ENCODE peak calls at places on chromosomes 12 and 14, in six cellular contexts. H, N, B, C, R and I are unnamed samples.
A peak's percentile ranks its signal among the peaks of the same experiment; 100 is the strongest.

GRCh38 chr12:108374596-108375320 is 35.6 kb upstream of the CMKLR1 start:
- DNase-seq in N (no peak), B (no peak), R (no peak), H (no peak), C (no peak), I (no peak)

GRCh38 chr14:103861413-103862392 is 14.3 kb upstream of the PPP1R13B start:
- DNase-seq in C (no peak), N (no peak), R (no peak), H (no peak), B (no peak), I (no peak)

GRCh38 chr12:88854260-88854659 is 274.0 kb upstream of the KITLG start:
- DNase-seq in B (peak; percentile 71), C (no peak), H (no peak), R (no peak), N (no peak), I (no peak)

GRCh38 chr14:95222151-95222631 is 64.9 kb upstream of the DICER1 start:
- DNase-seq in H (no peak), B (peak; percentile 6), N (no peak), R (no peak), C (no peak), I (no peak)

GRCh38 chr12:115070313-115070712 is 386.3 kb upstream of the TBX3 start:
- DNase-seq in R (no peak), C (no peak), H (no peak), N (no peak), B (no peak), I (no peak)

GRCh38 chr12:69066420-69067373 is 133.7 kb upstream of the CPM start:
- DNase-seq in R (no peak), B (no peak), C (no peak), H (no peak), N (no peak), I (no peak)

GRCh38 chr12:120835657-120836056 is 68.5 kb downstream of the SPPL3 start:
- DNase-seq in R (no peak), H (no peak), C (no peak), N (no peak), B (no peak), I (no peak)

GRCh38 chr14:94867931-94868597 is 98.2 kb upstream of the GSC start:
- DNase-seq in B (no peak), C (peak; percentile 9), H (no peak), N (no peak), R (no peak), I (no peak)

GRCh38 chr12:114682920-114683708 is 861 bp downstream of the TBX3 start:
- DNase-seq in C (no peak), B (no peak), N (no peak), R (no peak), H (no peak), I (no peak)

GRCh38 chr12:4771960-4772566 is 51.9 kb downstream of the GALNT8 start:
- DNase-seq in N (no peak), H (no peak), C (no peak), R (no peak), B (no peak), I (no peak)

GRCh38 chr12:28191690-28192089 is 1.4 kb downstream of the CCDC91 start:
- DNase-seq in H (no peak), R (no peak), B (no peak), C (no peak), N (peak; percentile 42), I (no peak)

GRCh38 chr12:91890742-91891141 is 254.9 kb downstream of the BTG1 start:
- DNase-seq in N (no peak), C (no peak), H (no peak), R (no peak), B (no peak), I (no peak)

GRCh38 chr12:96261557-96261956 is 67.4 kb downstream of the ELK3 start:
- DNase-seq in N (no peak), B (no peak), R (no peak), H (no peak), C (no peak), I (no peak)

GRCh38 chr12:117329756-117330155 is 31.7 kb downstream of the NOS1 start:
- DNase-seq in N (no peak), B (no peak), H (no peak), C (no peak), R (no peak), I (no peak)

GRCh38 chr12:66636771-66637170 is 42.1 kb downstream of the GRIP1 start:
- DNase-seq in C (no peak), R (no peak), B (no peak), N (no peak), H (no peak), I (no peak)

GRCh38 chr14:39033371-39033770 is 69.7 kb downstream of the SEC23A start:
- DNase-seq in N (no peak), C (no peak), R (no peak), H (no peak), B (no peak), I (no peak)

GRCh38 chr14:37594916-37595808 is at the start of the genes FOXA1 and TTC6:
- DNase-seq in H (no peak), B (peak; percentile 96), C (no peak), N (peak; percentile 55), R (no peak), I (no peak)

GRCh38 chr12:25557830-25558436 is 4.8 kb upstream of the LMNTD1 start:
- DNase-seq in R (no peak), C (no peak), B (peak; percentile 11), N (peak; percentile 44), H (no peak), I (no peak)

GRCh38 chr12:105993766-105994165 is 145.0 kb downstream of the NUAK1 start:
- DNase-seq in N (no peak), C (no peak), B (no peak), R (no peak), H (no peak), I (no peak)

GRCh38 chr12:132835076-132835870 is 6.6 kb upstream of the GOLGA3 start:
- DNase-seq in B (no peak), N (peak; percentile 36), H (no peak), C (no peak), R (no peak), I (no peak)

GRCh38 chr12:63397807-63398206 is 246.8 kb upstream of the AVPR1A start:
- DNase-seq in R (no peak), H (no peak), N (no peak), C (no peak), B (no peak), I (no peak)

GRCh38 chr12:5377997-5378596 is 53.8 kb upstream of the NTF3 start:
- DNase-seq in N (no peak), H (no peak), R (no peak), B (no peak), C (no peak), I (no peak)

GRCh38 chr14:102693006-102693755 is 84.1 kb upstream of the TRAF3 start:
- DNase-seq in R (no peak), N (no peak), B (peak; percentile 61), C (no peak), H (no peak), I (no peak)
- TF ChIP-seq TAF1 in R (no peak), N (no peak), B (no peak), C (no peak), H (no peak), I (no peak)

GRCh38 chr12:51922762-51923505 is 15.6 kb downstream of the ACVRL1 start:
- DNase-seq in C (no peak), H (peak; percentile 21), R (no peak), B (no peak), N (no peak), I (no peak)

GRCh38 chr12:51925400-51926063 is 18.2 kb downstream of the ACVRL1 start:
- DNase-seq in N (peak; percentile 50), R (no peak), C (no peak), H (no peak), B (no peak), I (no peak)

GRCh38 chr12:51926064-51926632 is 18.8 kb downstream of the ACVRL1 start:
- DNase-seq in B (no peak), R (no peak), N (peak; percentile 83), H (no peak), C (no peak), I (no peak)

GRCh38 chr12:51923506-51924365 is 16.4 kb downstream of the ACVRL1 start:
- DNase-seq in C (no peak), N (peak; percentile 71), B (no peak), H (no peak), R (no peak), I (no peak)

DNA sequence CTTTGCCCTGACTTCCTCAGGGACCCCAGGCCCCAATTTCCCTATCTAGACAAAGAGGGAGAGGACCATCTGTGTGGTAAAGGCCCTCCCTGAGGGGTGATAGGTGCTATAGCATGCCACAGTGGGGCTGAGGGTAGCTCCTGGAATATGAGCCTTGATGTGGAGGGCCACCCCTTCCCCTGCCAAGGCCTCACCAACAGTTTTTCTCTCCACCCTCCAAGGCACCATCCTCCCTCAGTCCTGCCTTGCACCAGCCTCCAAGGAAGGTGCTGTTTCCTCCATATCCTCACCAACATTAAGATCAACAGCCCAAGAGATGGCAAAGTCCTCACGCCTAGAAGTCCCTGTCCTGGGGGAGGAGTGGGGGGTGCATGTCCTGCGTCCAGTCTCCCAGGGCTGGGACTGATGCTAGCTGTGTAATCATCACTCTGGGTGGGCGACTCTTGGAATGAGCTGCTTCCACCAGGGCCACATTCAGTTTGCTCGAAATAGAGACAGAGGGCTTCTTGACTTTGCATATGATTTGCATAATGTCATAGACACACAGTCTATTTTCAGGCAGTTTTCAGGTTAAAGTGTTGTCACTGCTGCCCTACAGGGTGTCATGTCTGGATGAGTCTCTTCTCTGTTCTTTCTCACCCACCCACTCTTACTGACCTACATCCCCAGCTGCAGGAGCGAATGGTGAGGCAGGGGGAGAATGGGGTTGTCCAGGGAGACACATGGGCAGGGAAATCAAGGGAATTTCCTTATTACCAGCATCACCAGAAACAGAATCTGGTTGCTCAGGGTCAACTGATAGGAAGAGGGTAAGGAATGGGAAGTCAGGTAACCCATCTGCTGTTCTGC is 17.5 kb downstream of the ACVRL1 start:
- DNase-seq in C (no peak), R (no peak), B (no peak), N (no peak), H (no peak), I (no peak)
- TF ChIP-seq POLR2A in C (no peak), R (no peak), B (no peak), N (no peak), H (no peak), I (no peak)

DNA sequence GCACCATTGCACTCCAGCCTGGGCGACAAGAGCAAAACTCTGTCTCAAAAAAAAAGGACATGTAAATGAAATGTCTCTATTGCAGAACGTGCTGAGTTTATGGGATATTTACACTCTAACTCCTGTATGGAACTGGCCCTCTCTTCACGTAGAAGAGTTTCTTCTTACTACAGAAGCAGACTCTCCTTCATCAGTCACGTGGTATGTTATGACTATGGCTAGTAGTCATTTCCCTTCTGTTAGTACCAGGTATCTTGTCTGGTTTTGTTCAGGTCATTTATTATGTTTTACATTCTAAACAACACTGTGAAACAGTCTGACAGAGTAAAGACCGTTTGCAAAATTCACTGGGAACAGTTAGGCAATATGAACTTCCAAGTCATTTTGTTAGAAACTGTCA is 20.3 kb downstream of the KNTC1 start:
- DNase-seq in H (no peak), N (no peak), R (no peak), C (no peak), B (no peak), I (no peak)
- TF ChIP-seq TAF1 in H (no peak), N (no peak), R (no peak), C (no peak), B (no peak), I (no peak)

DNA sequence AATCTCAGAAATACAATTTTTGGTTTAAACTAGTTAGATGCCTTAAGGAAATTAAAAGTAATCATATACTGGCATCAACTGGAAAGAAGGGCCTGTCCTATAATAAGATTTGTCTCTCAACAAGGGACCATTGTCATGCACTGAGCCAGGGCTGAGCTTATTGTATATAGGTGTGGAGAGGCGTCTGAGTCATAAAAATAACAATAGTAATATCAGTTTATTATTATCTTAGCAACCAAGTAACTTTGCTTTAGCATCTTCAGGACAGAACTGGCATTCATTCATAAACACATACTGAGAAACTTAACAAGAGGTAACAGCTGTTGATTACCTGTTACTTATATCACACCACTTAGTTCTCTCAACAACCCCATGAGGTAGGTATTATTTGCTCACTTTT is 7.1 kb downstream of the KRT75 start:
- DNase-seq in R (no peak), N (no peak), B (no peak), C (no peak), H (no peak), I (no peak)
- TF ChIP-seq POLR2A in R (no peak), N (no peak), B (no peak), C (no peak), H (no peak), I (no peak)